ENCODE peak calls at places on chromosomes 1 and 21, in four cellular contexts. K, J, R and O are unnamed samples.

GRCh38 chr1:147243228-147243685 is 773 bp downstream of the CHD1L start:
- DNase-seq in J (no peak), R (no peak), K (no peak), O (peak)

GRCh38 chr1:91831132-91831930 is 54.6 kb downstream of the TGFBR3 start:
- DNase-seq in J (peak), K (no peak), R (no peak), O (peak)

GRCh38 chr1:35585281-35585680 is 12.2 kb downstream of the TFAP2E start:
- DNase-seq in J (no peak), R (no peak), K (no peak), O (no peak)

GRCh38 chr1:109299087-109299983 is 7.5 kb downstream of the MYBPHL start:
- DNase-seq in R (peak), K (no peak), J (peak), O (peak)

GRCh38 chr1:221018415-221018814 is 139.2 kb downstream of the HLX start:
- DNase-seq in K (no peak), J (no peak), R (no peak), O (no peak)

GRCh38 chr1:150963535-150964489 is 10.8 kb downstream of the CERS2 start:
- DNase-seq in R (no peak), K (no peak), J (no peak), O (no peak)

GRCh38 chr1:115710859-115711624 is 57.5 kb downstream of the CASQ2 start:
- DNase-seq in R (no peak), J (no peak), K (no peak), O (no peak)

GRCh38 chr21:42163511-42163863 is 55.5 kb upstream of the ABCG1 start:
- DNase-seq in K (no peak), R (no peak), J (no peak), O (no peak)

GRCh38 chr1:9294440-9294773 is 1.7 kb downstream of the SPSB1 start:
- DNase-seq in J (peak), R (peak), K (no peak), O (no peak)

GRCh38 chr21:34761758-34762330 is 93.0 kb downstream of the CLIC6 start:
- DNase-seq in K (no peak), J (no peak), R (no peak), O (no peak)

GRCh38 chr1:97071163-97071562 is 349.6 kb downstream of the PTBP2 start:
- DNase-seq in K (no peak), J (peak), R (no peak), O (no peak)

GRCh38 chr21:31366825-31367224 is 22.8 kb upstream of the TIAM1 start:
- DNase-seq in K (no peak), R (peak), J (peak), O (peak)

GRCh38 chr1:181101581-181102226 is 13.2 kb downstream of the IER5 start:
- DNase-seq in K (no peak), R (no peak), J (peak), O (no peak)

GRCh38 chr1:211735208-211736170 is 60.1 kb upstream of the NEK2 start:
- DNase-seq in J (peak), R (peak), K (no peak), O (peak)

GRCh38 chr1:49240709-49241221 is 464.1 kb upstream of the BEND5 start:
- DNase-seq in J (no peak), R (no peak), K (no peak), O (no peak)

GRCh38 chr1:91511386-91511785 is 10.7 kb downstream of the CDC7 start:
- DNase-seq in J (peak), R (peak), K (no peak), O (no peak)

GRCh38 chr1:6248798-6249731 is 5.1 kb downstream of the HES3 start:
- DNase-seq in R (no peak), K (no peak), J (no peak), O (no peak)

GRCh38 chr1:203985044-203985443 is 87.9 kb upstream of the SOX13 start:
- DNase-seq in J (no peak), R (no peak), K (no peak), O (no peak)
- TF ChIP-seq CTCF in J (no peak), R (no peak), K (no peak), O (no peak)

DNA sequence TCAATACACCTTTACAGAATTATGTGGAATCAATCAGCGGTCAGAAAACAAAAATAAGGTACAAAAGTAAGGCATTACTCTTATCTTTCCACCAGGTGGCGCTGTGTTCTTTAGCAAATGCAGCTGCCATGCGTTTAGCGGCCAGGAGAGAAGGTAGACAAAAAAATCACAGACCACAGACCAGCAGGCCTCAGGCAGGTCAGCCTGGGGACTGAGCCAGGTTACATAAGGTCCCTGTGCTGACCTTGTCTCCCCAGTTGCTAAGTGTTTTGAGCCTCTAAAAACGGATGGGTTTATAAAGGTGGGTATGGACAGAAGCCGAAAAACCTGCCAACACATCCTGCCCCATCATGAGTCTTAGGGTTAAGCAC is 2.8 kb downstream of the RGS16 start:
- DNase-seq in J (peak), R (peak), K (peak), O (no peak)
- TF ChIP-seq CTCF in J (peak), R (peak), K (peak), O (peak)

GRCh38 chr1:58251415-58252073 is 295.0 kb downstream of the OMA1 start:
- DNase-seq in R (no peak), K (no peak), J (no peak), O (no peak)
- TF ChIP-seq CTCF in R (peak), K (no peak), J (peak), O (peak)

GRCh38 chr1:30824736-30825429 is 67.3 kb upstream of the LAPTM5 start:
- DNase-seq in R (no peak), J (no peak), K (no peak), O (no peak)

GRCh38 chr1:30822006-30822405 is 64.4 kb upstream of the LAPTM5 start:
- DNase-seq in J (no peak), K (no peak), R (no peak), O (no peak)

GRCh38 chr1:30822966-30823581 is 65.5 kb upstream of the LAPTM5 start:
- DNase-seq in K (no peak), R (no peak), J (peak), O (no peak)

GRCh38 chr1:30823627-30823968 is 66.0 kb upstream of the LAPTM5 start:
- DNase-seq in J (no peak), K (no peak), R (no peak), O (no peak)

GRCh38 chr1:30823969-30824735 is 66.6 kb upstream of the LAPTM5 start:
- DNase-seq in J (peak), R (peak), K (peak), O (peak)
- TF ChIP-seq CTCF in J (no peak), R (no peak), K (no peak), O (no peak)

GRCh38 chr1:234185438-234185837 is 187.8 kb upstream of the COA6 start:
- DNase-seq in J (no peak), R (no peak), K (no peak), O (no peak)

GRCh38 chr1:234186037-234186688 is 187.1 kb upstream of the COA6 start:
- DNase-seq in J (peak), R (no peak), K (no peak), O (no peak)

DNA sequence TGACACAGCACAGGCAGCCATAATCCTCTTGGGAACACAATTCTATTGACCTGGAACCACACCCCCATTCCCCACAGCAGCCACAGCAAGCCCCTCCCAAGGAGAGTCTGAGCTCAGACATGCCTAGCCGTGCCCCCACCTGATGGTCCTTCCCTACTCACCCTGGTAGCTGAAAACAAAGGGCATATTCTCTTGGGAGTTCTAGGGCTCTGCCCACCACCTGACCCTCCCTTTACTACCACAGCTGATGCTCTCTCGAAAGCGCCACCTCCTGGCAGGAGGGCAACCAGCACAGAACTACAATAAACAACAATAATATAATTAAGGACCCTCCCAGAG is 184.8 kb upstream of the COA6 start:
- DNase-seq in J (no peak), R (no peak), K (no peak), O (no peak)
- TF ChIP-seq CTCF in J (no peak), R (peak), K (no peak), O (no peak)

GRCh38 chr1:3055051-3055450 is 14.0 kb upstream of the PRDM16 start:
- DNase-seq in K (no peak), J (no peak), R (no peak), O (no peak)
- TF ChIP-seq CTCF in K (no peak), J (no peak), R (no peak), O (no peak)